ENCODE peak calls at places on chromosomes 4 and X, in six cellular contexts. One of them, this sample, is unnamed.

GRCh38 chrX:13376857-13377441 is 57.1 kb upstream of the ATXN3L start:
- DNase-seq in neural crest cell: no peak
- DNase-seq in WTC11: no peak
- DNase-seq in glutamatergic neuron: no peak
- DNase-seq in upper lobe of left lung: peak
- DNase-seq in HCT116: no peak
- DNase-seq in this sample: no peak

GRCh38 chr4:48979897-48980579 is 6.0 kb upstream of the CWH43 start:
- DNase-seq in WTC11: no peak
- DNase-seq in HCT116: no peak
- DNase-seq in neural crest cell: no peak
- DNase-seq in upper lobe of left lung: no peak
- DNase-seq in glutamatergic neuron: no peak
- DNase-seq in this sample: no peak

GRCh38 chr4:130424211-130424610 is 1328.3 kb downstream of the C4orf33 start:
- DNase-seq in upper lobe of left lung: no peak
- DNase-seq in HCT116: no peak
- DNase-seq in WTC11: no peak
- DNase-seq in neural crest cell: no peak
- DNase-seq in glutamatergic neuron: no peak
- DNase-seq in this sample: no peak

GRCh38 chr4:88866862-88867550 is 169.4 kb upstream of the NAP1L5 start:
- DNase-seq in neural crest cell: no peak
- DNase-seq in WTC11: no peak
- DNase-seq in glutamatergic neuron: no peak
- DNase-seq in upper lobe of left lung: no peak
- DNase-seq in HCT116: no peak
- DNase-seq in this sample: no peak

GRCh38 chr4:139492429-139492828 is 38.5 kb downstream of the RAB33B start:
- DNase-seq in upper lobe of left lung: no peak
- DNase-seq in glutamatergic neuron: no peak
- DNase-seq in WTC11: no peak
- DNase-seq in HCT116: no peak
- DNase-seq in neural crest cell: no peak
- DNase-seq in this sample: no peak

GRCh38 chrX:11704725-11705495 is 39.2 kb upstream of the ARHGAP6 start:
- DNase-seq in WTC11: peak
- DNase-seq in neural crest cell: no peak
- DNase-seq in glutamatergic neuron: no peak
- DNase-seq in HCT116: no peak
- DNase-seq in upper lobe of left lung: no peak
- DNase-seq in this sample: no peak

GRCh38 chr4:187236491-187236890 is 512.8 kb upstream of the FAT1 start:
- DNase-seq in neural crest cell: no peak
- DNase-seq in WTC11: no peak
- DNase-seq in upper lobe of left lung: no peak
- DNase-seq in glutamatergic neuron: no peak
- DNase-seq in HCT116: no peak
- DNase-seq in this sample: no peak

GRCh38 chr4:158090323-158090722 is 82.5 kb downstream of the GASK1B start:
- DNase-seq in WTC11: no peak
- DNase-seq in upper lobe of left lung: no peak
- DNase-seq in glutamatergic neuron: no peak
- DNase-seq in neural crest cell: no peak
- DNase-seq in HCT116: no peak
- DNase-seq in this sample: no peak

GRCh38 chr4:156779774-156780173 is 191.8 kb downstream of the PDGFC start:
- DNase-seq in WTC11: no peak
- DNase-seq in upper lobe of left lung: no peak
- DNase-seq in glutamatergic neuron: no peak
- DNase-seq in neural crest cell: no peak
- DNase-seq in HCT116: peak
- DNase-seq in this sample: no peak

GRCh38 chr4:40963912-40964478 is 214.2 kb downstream of the NSUN7 start:
- DNase-seq in HCT116: no peak
- DNase-seq in glutamatergic neuron: no peak
- DNase-seq in upper lobe of left lung: no peak
- DNase-seq in neural crest cell: no peak
- DNase-seq in WTC11: no peak
- DNase-seq in this sample: no peak

DNA sequence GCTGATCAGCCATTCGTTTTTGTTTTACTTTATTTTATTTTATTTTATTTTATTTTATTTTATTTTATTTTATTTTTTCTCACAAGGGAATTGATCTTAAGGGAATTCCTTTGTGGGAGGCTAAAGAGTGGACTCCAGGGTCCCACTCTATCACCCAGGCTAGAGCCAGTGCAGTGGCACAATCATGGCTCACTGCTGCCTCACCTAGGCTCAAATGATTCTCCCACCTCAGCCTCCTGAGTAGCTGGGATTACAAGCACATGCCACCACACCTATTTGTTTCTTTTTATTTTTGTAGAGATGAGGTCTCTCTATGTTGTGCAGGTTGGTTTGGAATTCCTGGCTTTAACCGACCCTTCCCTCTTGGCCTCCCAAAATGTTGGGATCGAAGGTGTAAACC is 17.5 kb upstream of the PABPC4L start:
- DNase-seq in glutamatergic neuron: no peak
- DNase-seq in upper lobe of left lung: no peak
- DNase-seq in HCT116: no peak
- DNase-seq in neural crest cell: no peak
- DNase-seq in WTC11: peak
- DNase-seq in this sample: no peak
- TF ChIP-seq CTCF in glutamatergic neuron: no peak
- TF ChIP-seq CTCF in upper lobe of left lung: no peak
- TF ChIP-seq CTCF in HCT116: no peak
- TF ChIP-seq CTCF in neural crest cell: no peak
- TF ChIP-seq CTCF in WTC11: no peak
- TF ChIP-seq CTCF in this sample: no peak

GRCh38 chr4:77418333-77418732 is 187.3 kb upstream of the CXCL13 start:
- DNase-seq in HCT116: peak
- DNase-seq in glutamatergic neuron: no peak
- DNase-seq in WTC11: no peak
- DNase-seq in upper lobe of left lung: no peak
- DNase-seq in neural crest cell: no peak
- DNase-seq in this sample: no peak
- TF ChIP-seq CTCF in HCT116: peak
- TF ChIP-seq CTCF in glutamatergic neuron: no peak
- TF ChIP-seq CTCF in WTC11: no peak
- TF ChIP-seq CTCF in upper lobe of left lung: no peak
- TF ChIP-seq CTCF in neural crest cell: no peak
- TF ChIP-seq CTCF in this sample: no peak

DNA sequence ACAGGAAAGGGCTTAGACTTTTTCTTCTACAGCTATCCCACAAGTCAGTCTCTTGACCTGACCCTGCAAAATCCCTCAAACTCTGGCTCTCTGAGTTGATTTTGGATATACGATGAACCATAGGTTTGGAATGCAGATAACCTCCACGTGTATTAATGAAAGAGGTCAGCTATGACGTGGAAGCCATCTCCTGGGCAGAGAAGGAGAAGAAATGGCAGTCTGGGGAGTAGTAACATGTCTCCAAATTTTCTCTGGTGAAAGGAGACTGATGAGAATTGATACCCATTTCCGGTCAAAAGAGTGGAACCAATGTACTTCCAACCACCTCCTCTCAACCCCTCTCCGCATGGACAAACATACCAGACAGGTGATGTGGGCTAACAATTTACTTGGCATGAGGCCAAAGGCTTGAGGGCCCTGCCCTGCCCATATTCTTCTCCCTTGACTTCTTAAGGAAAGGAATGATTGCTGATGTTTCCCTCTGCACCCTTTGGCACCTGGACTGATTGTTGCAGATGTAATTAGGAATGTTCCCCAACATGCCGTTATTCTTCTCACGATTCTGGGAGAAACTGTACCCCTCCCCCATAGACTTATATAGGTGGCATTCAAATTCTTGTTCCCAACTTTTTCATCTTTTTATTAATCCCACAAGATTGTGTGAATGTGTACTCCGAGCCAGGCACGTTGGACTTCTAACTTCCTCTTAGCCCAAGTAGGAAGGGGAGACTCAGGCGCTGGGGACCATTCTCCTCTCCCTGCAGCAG is 580 bp upstream of the PLS3 start:
- DNase-seq in upper lobe of left lung: peak
- DNase-seq in neural crest cell: no peak
- DNase-seq in WTC11: no peak
- DNase-seq in HCT116: peak
- DNase-seq in glutamatergic neuron: no peak
- DNase-seq in this sample: no peak
- TF ChIP-seq CTCF in upper lobe of left lung: no peak
- TF ChIP-seq CTCF in neural crest cell: no peak
- TF ChIP-seq CTCF in WTC11: no peak
- TF ChIP-seq CTCF in HCT116: no peak
- TF ChIP-seq CTCF in glutamatergic neuron: no peak
- TF ChIP-seq CTCF in this sample: no peak

GRCh38 chr4:183441276-183441675 is 3.2 kb upstream of the CDKN2AIP start:
- DNase-seq in HCT116: no peak
- DNase-seq in glutamatergic neuron: no peak
- DNase-seq in neural crest cell: no peak
- DNase-seq in WTC11: no peak
- DNase-seq in upper lobe of left lung: no peak
- DNase-seq in this sample: no peak

GRCh38 chr4:183447646-183448045 is 3.2 kb downstream of the CDKN2AIP start:
- DNase-seq in glutamatergic neuron: no peak
- DNase-seq in upper lobe of left lung: no peak
- DNase-seq in WTC11: no peak
- DNase-seq in HCT116: no peak
- DNase-seq in neural crest cell: no peak
- DNase-seq in this sample: no peak

GRCh38 chr4:183444149-183444952 is at the start of gene CDKN2AIP:
- DNase-seq in neural crest cell: peak
- DNase-seq in upper lobe of left lung: peak
- DNase-seq in HCT116: peak
- DNase-seq in WTC11: peak
- DNase-seq in glutamatergic neuron: peak
- DNase-seq in this sample: peak

GRCh38 chr4:183444953-183445543 is 612 bp downstream of the CDKN2AIP start:
- DNase-seq in neural crest cell: peak
- DNase-seq in upper lobe of left lung: peak
- DNase-seq in WTC11: peak
- DNase-seq in HCT116: no peak
- DNase-seq in glutamatergic neuron: peak
- DNase-seq in this sample: no peak

DNA sequence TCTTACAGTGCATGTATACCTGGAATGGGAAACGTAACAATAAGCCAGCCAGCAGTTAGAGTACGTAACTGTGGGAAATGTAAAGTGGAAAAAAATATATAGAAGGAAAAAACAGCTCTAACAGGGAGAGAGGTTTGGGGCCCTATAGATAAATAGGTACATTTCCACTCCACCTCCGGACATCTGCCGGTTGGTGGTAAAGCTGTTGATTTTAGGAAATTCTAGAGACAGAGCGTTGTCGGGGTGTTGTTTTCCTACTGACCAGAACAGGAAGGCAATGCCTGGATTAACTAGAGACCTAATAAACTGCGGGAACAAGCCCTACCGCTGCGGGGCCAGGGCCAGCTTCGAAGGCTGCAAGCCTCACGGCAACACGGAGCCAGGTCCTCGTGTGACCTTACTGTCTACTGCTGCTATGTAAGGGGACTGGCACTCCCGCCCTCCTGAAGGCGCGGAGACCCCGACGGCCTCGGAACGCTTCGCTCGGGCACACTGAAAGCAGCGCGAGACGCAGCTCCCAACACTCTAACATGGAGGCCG is 757 bp upstream of the CDKN2AIP start:
- DNase-seq in neural crest cell: no peak
- DNase-seq in WTC11: peak
- DNase-seq in upper lobe of left lung: no peak
- DNase-seq in HCT116: no peak
- DNase-seq in glutamatergic neuron: no peak
- DNase-seq in this sample: no peak
- TF ChIP-seq CTCF in neural crest cell: no peak
- TF ChIP-seq CTCF in WTC11: no peak
- TF ChIP-seq CTCF in upper lobe of left lung: no peak
- TF ChIP-seq CTCF in HCT116: no peak
- TF ChIP-seq CTCF in glutamatergic neuron: no peak
- TF ChIP-seq CTCF in this sample: no peak

GRCh38 chrX:103467156-103467555 is 52.1 kb downstream of the RAB40A start:
- DNase-seq in neural crest cell: no peak
- DNase-seq in upper lobe of left lung: no peak
- DNase-seq in WTC11: no peak
- DNase-seq in HCT116: no peak
- DNase-seq in glutamatergic neuron: no peak
- DNase-seq in this sample: no peak

GRCh38 chrX:103461156-103461555 is 58.1 kb downstream of the RAB40A start:
- DNase-seq in HCT116: no peak
- DNase-seq in glutamatergic neuron: no peak
- DNase-seq in WTC11: no peak
- DNase-seq in neural crest cell: no peak
- DNase-seq in upper lobe of left lung: no peak
- DNase-seq in this sample: no peak

GRCh38 chrX:103464774-103465117 is 54.5 kb downstream of the RAB40A start:
- DNase-seq in WTC11: peak
- DNase-seq in neural crest cell: peak
- DNase-seq in glutamatergic neuron: peak
- DNase-seq in upper lobe of left lung: peak
- DNase-seq in HCT116: peak
- DNase-seq in this sample: peak

GRCh38 chrX:103467870-103468269 is 51.4 kb downstream of the RAB40A start:
- DNase-seq in WTC11: no peak
- DNase-seq in HCT116: no peak
- DNase-seq in glutamatergic neuron: no peak
- DNase-seq in upper lobe of left lung: no peak
- DNase-seq in neural crest cell: no peak
- DNase-seq in this sample: no peak

GRCh38 chrX:103464071-103464773 is 55.1 kb downstream of the RAB40A start:
- DNase-seq in WTC11: peak
- DNase-seq in HCT116: peak
- DNase-seq in glutamatergic neuron: peak
- DNase-seq in neural crest cell: peak
- DNase-seq in upper lobe of left lung: no peak
- DNase-seq in this sample: peak
- TF ChIP-seq CTCF in WTC11: peak
- TF ChIP-seq CTCF in HCT116: peak
- TF ChIP-seq CTCF in glutamatergic neuron: no peak
- TF ChIP-seq CTCF in neural crest cell: peak
- TF ChIP-seq CTCF in upper lobe of left lung: peak
- TF ChIP-seq CTCF in this sample: no peak

GRCh38 chrX:34341258-34341657 is 209.1 kb upstream of the FAM47A start:
- DNase-seq in HCT116: no peak
- DNase-seq in glutamatergic neuron: no peak
- DNase-seq in upper lobe of left lung: no peak
- DNase-seq in neural crest cell: no peak
- DNase-seq in WTC11: no peak
- DNase-seq in this sample: no peak
- TF ChIP-seq CTCF in HCT116: no peak
- TF ChIP-seq CTCF in glutamatergic neuron: no peak
- TF ChIP-seq CTCF in upper lobe of left lung: no peak
- TF ChIP-seq CTCF in neural crest cell: peak
- TF ChIP-seq CTCF in WTC11: no peak
- TF ChIP-seq CTCF in this sample: no peak

DNA sequence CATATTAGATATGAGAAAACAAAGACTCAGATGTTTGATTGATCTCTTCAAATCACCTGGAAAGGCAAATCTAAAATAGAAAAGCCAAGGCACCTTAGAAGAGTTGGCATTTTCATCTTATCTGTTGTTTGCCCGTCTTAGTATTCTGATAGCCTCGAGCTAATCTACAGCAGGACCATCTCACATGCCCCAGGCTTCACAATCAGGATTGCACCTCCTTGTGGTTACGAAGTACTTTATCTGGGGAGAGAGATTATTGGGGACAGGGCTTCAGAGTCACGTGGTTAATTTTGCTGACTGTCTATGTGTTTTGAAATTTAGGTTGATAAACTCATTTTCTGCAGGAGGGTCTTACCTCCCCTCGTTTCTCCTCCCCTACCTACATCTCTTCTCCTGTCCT is 313.1 kb upstream of the ANXA10 start:
- DNase-seq in glutamatergic neuron: no peak
- DNase-seq in HCT116: no peak
- DNase-seq in upper lobe of left lung: no peak
- DNase-seq in neural crest cell: no peak
- DNase-seq in WTC11: no peak
- DNase-seq in this sample: no peak
- TF ChIP-seq CTCF in glutamatergic neuron: no peak
- TF ChIP-seq CTCF in HCT116: no peak
- TF ChIP-seq CTCF in upper lobe of left lung: no peak
- TF ChIP-seq CTCF in neural crest cell: no peak
- TF ChIP-seq CTCF in WTC11: no peak
- TF ChIP-seq CTCF in this sample: no peak